ENCODE peak calls at places on chromosomes 11 and 22, in seven cellular contexts. D is fibroblast of pulmonary artery, Q is PC-3, J is H1, P is AG09319, O is lower lobe of right lung, C is upper lobe of right lung. F is an unnamed sample.
A peak's percentile ranks its signal among the peaks of the same experiment; 100 is the strongest.

GRCh38 chr11:2580061-2580421 is 119.8 kb downstream of the KCNQ1OT1 start:
- DNase-seq in D (no peak), Q (no peak), J (no peak), P (no peak), O (peak; percentile 19), C (peak; percentile 16), F (no peak)

GRCh38 chr22:31090217-31091085 is 9.3 kb downstream of the SMTN start:
- DNase-seq in D (no peak), Q (no peak), J (no peak), P (no peak), O (no peak), C (no peak), F (no peak)

GRCh38 chr11:130781906-130782305 is 134.4 kb downstream of the SNX19 start:
- DNase-seq in D (peak; percentile 44), Q (peak; percentile 94), J (peak; percentile 2), P (no peak), O (no peak), C (no peak), F (no peak)

GRCh38 chr11:3202305-3202704 is 16.3 kb downstream of the MRGPRG start:
- DNase-seq in D (no peak), Q (no peak), J (no peak), P (no peak), O (no peak), C (no peak), F (no peak)

GRCh38 chr11:607020-607780 is 8.6 kb downstream of the IRF7 start:
- DNase-seq in D (no peak), Q (no peak), J (no peak), P (no peak), O (no peak), C (no peak), F (no peak)

GRCh38 chr22:17102297-17102667 is 17.5 kb downstream of the IL17RA start:
- DNase-seq in D (peak; percentile 36), Q (no peak), J (no peak), P (no peak), O (no peak), C (no peak), F (no peak)

GRCh38 chr22:29375436-29376076 is 12.8 kb downstream of the AP1B1 start:
- DNase-seq in D (no peak), Q (no peak), J (no peak), P (no peak), O (no peak), C (no peak), F (no peak)

GRCh38 chr11:55481416-55481815 is 72.9 kb upstream of the OR4C15 start:
- DNase-seq in D (no peak), Q (peak; percentile 92), J (no peak), P (no peak), O (no peak), C (no peak), F (no peak)

GRCh38 chr22:30348837-30349236 is 7.9 kb downstream of the SF3A1 start:
- DNase-seq in D (no peak), Q (no peak), J (no peak), P (peak; percentile 57), O (no peak), C (no peak), F (no peak)

GRCh38 chr11:118641463-118642019 is 34.1 kb downstream of the PHLDB1 start:
- DNase-seq in D (no peak), Q (peak; percentile 57), J (no peak), P (no peak), O (no peak), C (no peak), F (no peak)

GRCh38 chr11:107408762-107409200 is 48.8 kb downstream of the CWF19L2 start:
- DNase-seq in D (no peak), Q (peak; percentile 66), J (no peak), P (no peak), O (no peak), C (no peak), F (no peak)

GRCh38 chr22:44521326-44521725 is 23.3 kb upstream of the RTL6 start:
- DNase-seq in D (no peak), Q (no peak), J (peak; percentile 23), P (no peak), O (no peak), C (no peak), F (no peak)

GRCh38 chr22:41857160-41857859 is 24.4 kb downstream of the SREBF2 start:
- DNase-seq in D (peak; percentile 72), Q (peak; percentile 87), J (peak; percentile 63), P (no peak), O (no peak), C (no peak), F (no peak)

GRCh38 chr11:87352759-87353707 is 315.3 kb downstream of the TMEM135 start:
- DNase-seq in D (peak; percentile 79), Q (peak; percentile 96), J (peak; percentile 99), P (peak; percentile 40), O (peak; percentile 88), C (peak; percentile 91), F (peak; percentile 75)

GRCh38 chr22:44578115-44578457 is 80.1 kb upstream of the RTL6 start:
- DNase-seq in D (no peak), Q (no peak), J (no peak), P (no peak), O (peak; percentile 18), C (peak; percentile 20), F (no peak)

GRCh38 chr22:31748490-31748889 is 1.4 kb downstream of the PRR14L start:
- DNase-seq in D (no peak), Q (peak; percentile 2), J (no peak), P (no peak), O (no peak), C (no peak), F (no peak)

GRCh38 chr11:76769645-76770586 is 13.2 kb upstream of the TSKU start:
- DNase-seq in D (peak; percentile 31), Q (peak; percentile 55), J (no peak), P (no peak), O (no peak), C (peak; percentile 78), F (no peak)

GRCh38 chr11:6321356-6321755 is 1.1 kb upstream of the CAVIN3 start:
- DNase-seq in D (no peak), Q (no peak), J (no peak), P (no peak), O (no peak), C (no peak), F (no peak)

GRCh38 chr11:1761110-1761856 is 2.4 kb downstream of the CTSD start:
- DNase-seq in D (no peak), Q (no peak), J (no peak), P (no peak), O (peak; percentile 52), C (peak; percentile 68), F (no peak)

GRCh38 chr22:32469799-32470212 is 4.8 kb upstream of the FBXO7 start:
- DNase-seq in D (peak; percentile 55), Q (peak; percentile 29), J (no peak), P (peak; percentile 7), O (no peak), C (no peak), F (no peak)

GRCh38 chr11:75431533-75432525 is 1.2 kb downstream of the KLHL35 start:
- DNase-seq in D (no peak), Q (no peak), J (no peak), P (no peak), O (no peak), C (no peak), F (no peak)

GRCh38 chr11:29773656-29774264 is 243.1 kb downstream of the KCNA4 start:
- DNase-seq in D (peak; percentile 93), Q (no peak), J (no peak), P (no peak), O (no peak), C (no peak), F (no peak)

GRCh38 chr11:2791521-2792375 is 92.0 kb upstream of the KCNQ1OT1 start:
- DNase-seq in D (no peak), Q (no peak), J (peak; percentile 53), P (no peak), O (peak; percentile 56), C (peak; percentile 69), F (peak; percentile 31)

GRCh38 chr11:6625832-6626420 is 6.7 kb upstream of the TPP1 start:
- DNase-seq in D (no peak), Q (no peak), J (no peak), P (no peak), O (no peak), C (no peak), F (no peak)

GRCh38 chr11:77375114-77375513 is 73.6 kb upstream of the GDPD4 start:
- DNase-seq in D (peak; percentile 23), Q (peak; percentile 50), J (no peak), P (no peak), O (no peak), C (no peak), F (no peak)

GRCh38 chr11:88359529-88359928 is 22.0 kb upstream of the CTSC start:
- DNase-seq in D (no peak), Q (no peak), J (no peak), P (no peak), O (no peak), C (no peak), F (no peak)

GRCh38 chr11:33704240-33705002 is 3.8 kb upstream of the C11orf91 start:
- DNase-seq in D (no peak), Q (no peak), J (no peak), P (no peak), O (no peak), C (no peak), F (no peak)
- TF ChIP-seq CTCF in D (peak; percentile 26), Q (peak; percentile 29), J (no peak), P (no peak), O (no peak), C (no peak), F (no peak)

GRCh38 chr11:35145249-35145648 is 6.3 kb downstream of the CD44 start:
- DNase-seq in D (no peak), Q (peak; percentile 81), J (no peak), P (no peak), O (no peak), C (no peak), F (no peak)
- TF ChIP-seq CTCF in D (no peak), Q (no peak), J (no peak), P (no peak), O (no peak), C (no peak), F (no peak)

GRCh38 chr11:43576834-43577521 is 103.6 kb upstream of the HSD17B12 start:
- DNase-seq in D (peak; percentile 62), Q (peak; percentile 48), J (peak; percentile 94), P (no peak), O (no peak), C (no peak), F (no peak)
- TF ChIP-seq CTCF in D (peak; percentile 35), Q (peak; percentile 29), J (peak; percentile 46), P (peak; percentile 37), O (no peak), C (peak; percentile 19), F (no peak)

DNA sequence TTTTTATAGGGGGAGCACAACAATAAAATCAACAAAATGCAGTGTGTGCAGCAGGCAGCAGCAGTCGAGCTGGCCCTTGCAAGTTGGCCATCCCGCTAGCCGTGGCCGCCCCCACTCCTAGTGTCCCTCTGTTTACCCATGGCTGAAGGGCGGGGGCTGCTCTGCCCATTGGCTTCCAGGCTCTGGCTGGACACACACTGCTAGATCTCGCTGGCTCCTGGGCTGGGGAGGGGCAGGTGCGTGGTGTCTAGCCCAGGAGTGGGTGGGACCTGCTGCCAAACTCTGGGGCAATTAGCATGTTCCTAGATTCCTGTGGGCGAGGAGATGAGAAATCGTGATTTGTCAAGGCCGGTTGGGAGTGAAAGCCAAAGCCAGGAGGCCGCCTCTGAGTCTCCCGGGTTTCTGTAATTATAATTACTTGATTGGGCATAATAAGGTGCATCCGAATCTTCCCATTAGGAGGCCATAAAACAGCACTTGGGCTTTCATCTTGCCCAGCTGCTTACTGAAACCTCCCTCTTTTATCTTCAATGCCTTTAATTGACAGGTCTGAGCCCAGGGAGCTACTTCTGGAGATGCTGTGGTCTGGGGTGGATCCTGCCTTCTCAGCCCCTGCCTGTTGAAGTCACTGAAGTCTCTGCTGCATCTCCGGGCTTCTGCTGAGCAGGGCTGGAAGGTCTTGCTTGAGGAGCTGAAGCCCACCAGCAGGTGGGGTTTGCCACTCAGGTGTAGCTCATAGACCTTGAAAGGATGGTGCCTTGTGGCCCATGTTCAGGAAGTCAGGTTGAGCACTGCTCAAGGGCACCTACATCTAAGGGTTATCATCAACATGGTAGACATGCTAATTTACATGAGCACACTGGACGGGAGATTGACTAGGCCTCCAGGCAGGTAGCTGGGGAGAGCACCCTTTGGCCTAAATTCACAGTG is 44.5 kb upstream of the DKK3 start:
- DNase-seq in D (no peak), Q (no peak), J (no peak), P (no peak), O (no peak), C (no peak), F (no peak)
- TF ChIP-seq CTCF in D (peak; percentile 6), Q (peak; percentile 31), J (peak; percentile 69), P (no peak), O (no peak), C (no peak), F (no peak)